ENCODE peak calls at places on chromosomes 4 and X, in four cellular contexts. B is stimulated activated CD8-positive, alpha-beta memory T cell treated with anti-CD3 and anti-CD28 coated beads, Interleukin-7, amount 100 ng/mL, for 48 hours; E is fibroblast of mammary gland; P is ELF-1. N is an unnamed sample.

GRCh38 chr4:8831221-8832129 is 40.2 kb downstream of the HMX1 start:
- DNase-seq in B (no peak), E (no peak), P (peak; percentile 1), N (no peak)

GRCh38 chr4:98026362-98026761 is 116.9 kb downstream of the STPG2 start:
- DNase-seq in B (no peak), E (no peak), P (no peak), N (no peak)

GRCh38 chr4:6873792-6874461 is 35.7 kb upstream of the TBC1D14 start:
- DNase-seq in B (peak; percentile 46), E (peak; percentile 68), P (peak; percentile 69), N (no peak)

GRCh38 chrX:19800821-19801220 is 86.6 kb downstream of the SH3KBP1 start:
- DNase-seq in B (no peak), E (no peak), P (no peak), N (no peak)

GRCh38 chr4:3640587-3640962 is 108.4 kb upstream of the LRPAP1 start:
- DNase-seq in B (no peak), E (peak; percentile 45), P (peak; percentile 56), N (no peak)

GRCh38 chr4:1279253-1279652 is 10.4 kb upstream of the MAEA start:
- DNase-seq in B (no peak), E (no peak), P (no peak), N (no peak)

GRCh38 chr4:149203256-149204001 is 612.2 kb downstream of the IQCM start:
- DNase-seq in B (no peak), E (peak; percentile 21), P (no peak), N (no peak)

GRCh38 chr4:41693629-41694028 is 54.9 kb downstream of the PHOX2B start:
- DNase-seq in B (no peak), E (peak; percentile 39), P (no peak), N (no peak)

GRCh38 chrX:149903889-149904748 is 23.1 kb downstream of the MAGEA8 start:
- DNase-seq in B (no peak), E (peak; percentile 1), P (peak; percentile 44), N (no peak)

GRCh38 chr4:164716901-164717300 is 37.0 kb upstream of the SMIM31 start:
- DNase-seq in B (no peak), E (peak; percentile 1), P (peak; percentile 5), N (no peak)

GRCh38 chr4:8439914-8440490 is 521 bp downstream of the ACOX3 start:
- DNase-seq in B (no peak), E (no peak), P (no peak), N (no peak)

GRCh38 chrX:63428348-63428747 is 77.2 kb upstream of the SPIN4 start:
- DNase-seq in B (no peak), E (peak; percentile 1), P (no peak), N (no peak)

GRCh38 chrX:40960041-40960440 is 125.2 kb upstream of the USP9X start:
- DNase-seq in B (no peak), E (no peak), P (no peak), N (no peak)

GRCh38 chr4:1767058-1767769 is 25.9 kb upstream of the FGFR3 start:
- DNase-seq in B (no peak), E (peak; percentile 5), P (no peak), N (no peak)

GRCh38 chr4:145098675-145099037 is 545 bp downstream of the ABCE1 start:
- DNase-seq in B (peak; percentile 5), E (peak; percentile 75), P (no peak), N (no peak)

GRCh38 chr4:113881256-113881655 is 98.2 kb downstream of the ARSJ start:
- DNase-seq in B (no peak), E (peak; percentile 25), P (no peak), N (no peak)

GRCh38 chrX:44314259-44314734 is 29.2 kb downstream of the EFHC2 start:
- DNase-seq in B (no peak), E (peak; percentile 44), P (peak; percentile 51), N (no peak)

GRCh38 chr4:56424697-56425514 is 10.5 kb downstream of the PPAT start:
- DNase-seq in B (no peak), E (peak; percentile 52), P (no peak), N (no peak)

GRCh38 chr4:98421106-98421505 is 159.9 kb downstream of the RAP1GDS1 start:
- DNase-seq in B (no peak), E (no peak), P (no peak), N (peak; percentile 47)

GRCh38 chrX:16788477-16788876 is 2.2 kb downstream of the TXLNG start:
- DNase-seq in B (no peak), E (peak; percentile 74), P (no peak), N (no peak)

GRCh38 chr4:100168521-100168920 is 21.7 kb downstream of the DDIT4L start:
- DNase-seq in B (no peak), E (peak; percentile 87), P (no peak), N (no peak)

GRCh38 chr4:95027906-95028618 is 270.3 kb downstream of the BMPR1B start:
- DNase-seq in B (no peak), E (no peak), P (no peak), N (no peak)

GRCh38 chr4:17702666-17703065 is 78.8 kb downstream of the FAM184B start:
- DNase-seq in B (no peak), E (no peak), P (no peak), N (no peak)

GRCh38 chr4:108166441-108167315 is 2.1 kb downstream of the LEF1 start:
- DNase-seq in B (peak; percentile 57), E (peak; percentile 26), P (peak; percentile 90), N (no peak)

GRCh38 chr4:132328761-132329160 is 820.3 kb upstream of the PCDH10 start:
- DNase-seq in B (no peak), E (no peak), P (no peak), N (no peak)

GRCh38 chr4:140095694-140096482 is 58.1 kb downstream of the MAML3 start:
- DNase-seq in B (no peak), E (peak; percentile 99), P (peak; percentile 17), N (peak; percentile 77)

GRCh38 chr4:144409525-144409924 is 236.4 kb upstream of the HHIP start:
- DNase-seq in B (no peak), E (no peak), P (no peak), N (no peak)

GRCh38 chr4:19992694-19993093 is 259.0 kb upstream of the SLIT2 start:
- DNase-seq in B (no peak), E (no peak), P (no peak), N (no peak)

GRCh38 chrX:21940356-21940829 is at the start of gene SMS:
- DNase-seq in B (peak; percentile 44), E (peak; percentile 74), P (peak; percentile 74), N (no peak)

GRCh38 chr4:125736057-125736456 is 421.3 kb downstream of the FAT4 start:
- DNase-seq in B (no peak), E (peak; percentile 59), P (no peak), N (no peak)

GRCh38 chr4:107183155-107183774 is 147.2 kb upstream of the DKK2 start:
- DNase-seq in B (no peak), E (peak; percentile 73), P (peak; percentile 39), N (no peak)